ENCODE peak calls at places on chromosomes 4 and X, in four cellular contexts. One of them, this sample, is unnamed.
A peak's percentile ranks its signal among the peaks of the same experiment; 100 is the strongest.

GRCh38 chr4:184814686-184815045 is 11.1 kb downstream of the ACSL1 start:
- ATAC-seq in activated CD8-positive, alpha-beta memory T cell treated with anti-CD3 and anti-CD28 coated beads, Interleukin-2, amount 10 ng/mL, durations not matched to agents 7 days and 5 days: no peak
- ATAC-seq in activated CD4-positive, CD25-positive, alpha-beta regulatory T cell treated with anti-CD3 and anti-CD28 coated beads, Interleukin-2, amount 50 U/mL, for 24 hours: no peak
- ATAC-seq in CD4-positive, CD25-positive, alpha-beta regulatory T cell: no peak
- ATAC-seq in this sample: no peak

GRCh38 chr4:175469519-175469918 is 342.5 kb downstream of the GPM6A start:
- ATAC-seq in activated CD8-positive, alpha-beta memory T cell treated with anti-CD3 and anti-CD28 coated beads, Interleukin-2, amount 10 ng/mL, durations not matched to agents 7 days and 5 days: no peak
- ATAC-seq in activated CD4-positive, CD25-positive, alpha-beta regulatory T cell treated with anti-CD3 and anti-CD28 coated beads, Interleukin-2, amount 50 U/mL, for 24 hours: no peak
- ATAC-seq in CD4-positive, CD25-positive, alpha-beta regulatory T cell: no peak
- ATAC-seq in this sample: no peak

GRCh38 chrX:2627272-2627867 is 63.7 kb upstream of the CD99 start:
- ATAC-seq in activated CD8-positive, alpha-beta memory T cell treated with anti-CD3 and anti-CD28 coated beads, Interleukin-2, amount 10 ng/mL, durations not matched to agents 7 days and 5 days: peak; percentile 56
- ATAC-seq in activated CD4-positive, CD25-positive, alpha-beta regulatory T cell treated with anti-CD3 and anti-CD28 coated beads, Interleukin-2, amount 50 U/mL, for 24 hours: no peak
- ATAC-seq in CD4-positive, CD25-positive, alpha-beta regulatory T cell: no peak
- ATAC-seq in this sample: peak; percentile 41

GRCh38 chr4:88759039-88759631 is 61.5 kb upstream of the NAP1L5 start:
- ATAC-seq in activated CD8-positive, alpha-beta memory T cell treated with anti-CD3 and anti-CD28 coated beads, Interleukin-2, amount 10 ng/mL, durations not matched to agents 7 days and 5 days: no peak
- ATAC-seq in activated CD4-positive, CD25-positive, alpha-beta regulatory T cell treated with anti-CD3 and anti-CD28 coated beads, Interleukin-2, amount 50 U/mL, for 24 hours: no peak
- ATAC-seq in CD4-positive, CD25-positive, alpha-beta regulatory T cell: no peak
- ATAC-seq in this sample: peak; percentile 48

GRCh38 chrX:1430451-1430850 is 22.3 kb downstream of the ASMTL start:
- ATAC-seq in activated CD8-positive, alpha-beta memory T cell treated with anti-CD3 and anti-CD28 coated beads, Interleukin-2, amount 10 ng/mL, durations not matched to agents 7 days and 5 days: peak; percentile 63
- ATAC-seq in activated CD4-positive, CD25-positive, alpha-beta regulatory T cell treated with anti-CD3 and anti-CD28 coated beads, Interleukin-2, amount 50 U/mL, for 24 hours: no peak
- ATAC-seq in CD4-positive, CD25-positive, alpha-beta regulatory T cell: no peak
- ATAC-seq in this sample: no peak

GRCh38 chrX:13377537-13377936 is 57.7 kb upstream of the ATXN3L start:
- ATAC-seq in activated CD8-positive, alpha-beta memory T cell treated with anti-CD3 and anti-CD28 coated beads, Interleukin-2, amount 10 ng/mL, durations not matched to agents 7 days and 5 days: no peak
- ATAC-seq in activated CD4-positive, CD25-positive, alpha-beta regulatory T cell treated with anti-CD3 and anti-CD28 coated beads, Interleukin-2, amount 50 U/mL, for 24 hours: no peak
- ATAC-seq in CD4-positive, CD25-positive, alpha-beta regulatory T cell: no peak
- ATAC-seq in this sample: no peak

GRCh38 chr4:76690906-76691275 is 207.1 kb downstream of the SOWAHB start:
- ATAC-seq in activated CD8-positive, alpha-beta memory T cell treated with anti-CD3 and anti-CD28 coated beads, Interleukin-2, amount 10 ng/mL, durations not matched to agents 7 days and 5 days: no peak
- ATAC-seq in activated CD4-positive, CD25-positive, alpha-beta regulatory T cell treated with anti-CD3 and anti-CD28 coated beads, Interleukin-2, amount 50 U/mL, for 24 hours: no peak
- ATAC-seq in CD4-positive, CD25-positive, alpha-beta regulatory T cell: no peak
- ATAC-seq in this sample: no peak

GRCh38 chrX:104013158-104013557 is 350 bp downstream of the H2BW1 start:
- ATAC-seq in activated CD8-positive, alpha-beta memory T cell treated with anti-CD3 and anti-CD28 coated beads, Interleukin-2, amount 10 ng/mL, durations not matched to agents 7 days and 5 days: no peak
- ATAC-seq in activated CD4-positive, CD25-positive, alpha-beta regulatory T cell treated with anti-CD3 and anti-CD28 coated beads, Interleukin-2, amount 50 U/mL, for 24 hours: no peak
- ATAC-seq in CD4-positive, CD25-positive, alpha-beta regulatory T cell: no peak
- ATAC-seq in this sample: no peak

GRCh38 chrX:140091276-140091886 is 126.1 kb upstream of the CXorf66 start:
- ATAC-seq in activated CD8-positive, alpha-beta memory T cell treated with anti-CD3 and anti-CD28 coated beads, Interleukin-2, amount 10 ng/mL, durations not matched to agents 7 days and 5 days: peak; percentile 36
- ATAC-seq in activated CD4-positive, CD25-positive, alpha-beta regulatory T cell treated with anti-CD3 and anti-CD28 coated beads, Interleukin-2, amount 50 U/mL, for 24 hours: peak; percentile 56
- ATAC-seq in CD4-positive, CD25-positive, alpha-beta regulatory T cell: peak; percentile 5
- ATAC-seq in this sample: peak; percentile 80

GRCh38 chr4:10032625-10033024 is 11.3 kb upstream of the SLC2A9 start:
- ATAC-seq in activated CD8-positive, alpha-beta memory T cell treated with anti-CD3 and anti-CD28 coated beads, Interleukin-2, amount 10 ng/mL, durations not matched to agents 7 days and 5 days: peak; percentile 30
- ATAC-seq in activated CD4-positive, CD25-positive, alpha-beta regulatory T cell treated with anti-CD3 and anti-CD28 coated beads, Interleukin-2, amount 50 U/mL, for 24 hours: no peak
- ATAC-seq in CD4-positive, CD25-positive, alpha-beta regulatory T cell: no peak
- ATAC-seq in this sample: peak; percentile 61

GRCh38 chr4:111209706-111210105 is 586.8 kb upstream of the PITX2 start:
- ATAC-seq in activated CD8-positive, alpha-beta memory T cell treated with anti-CD3 and anti-CD28 coated beads, Interleukin-2, amount 10 ng/mL, durations not matched to agents 7 days and 5 days: no peak
- ATAC-seq in activated CD4-positive, CD25-positive, alpha-beta regulatory T cell treated with anti-CD3 and anti-CD28 coated beads, Interleukin-2, amount 50 U/mL, for 24 hours: no peak
- ATAC-seq in CD4-positive, CD25-positive, alpha-beta regulatory T cell: no peak
- ATAC-seq in this sample: no peak

GRCh38 chrX:24203072-24203808 is 53.7 kb downstream of the ZFX start:
- ATAC-seq in activated CD8-positive, alpha-beta memory T cell treated with anti-CD3 and anti-CD28 coated beads, Interleukin-2, amount 10 ng/mL, durations not matched to agents 7 days and 5 days: no peak
- ATAC-seq in activated CD4-positive, CD25-positive, alpha-beta regulatory T cell treated with anti-CD3 and anti-CD28 coated beads, Interleukin-2, amount 50 U/mL, for 24 hours: peak; percentile 58
- ATAC-seq in CD4-positive, CD25-positive, alpha-beta regulatory T cell: no peak
- ATAC-seq in this sample: no peak